ENCODE peak calls at places on chromosomes 12 and 14, in seven cellular contexts. X, L, A, U, W, J and K are unnamed samples.

GRCh38 chr12:33813536-33813935 is 208.8 kb upstream of the ALG10 start:
- DNase-seq in W (no peak), A (no peak), X (no peak), J (no peak), U (no peak), L (no peak), K (no peak)

GRCh38 chr12:65666876-65667275 is 157.4 kb upstream of the HMGA2 start:
- DNase-seq in X (no peak), A (no peak), J (no peak), L (no peak), U (no peak), W (peak), K (peak)

GRCh38 chr14:91021115-91021514 is 39.3 kb downstream of the RPS6KA5 start:
- DNase-seq in L (no peak), J (no peak), U (no peak), X (no peak), W (no peak), A (no peak), K (no peak)

GRCh38 chr12:67355428-67356385 is 86.5 kb downstream of the CAND1 start:
- DNase-seq in U (peak), X (no peak), L (peak), J (peak), W (peak), A (peak), K (peak)

GRCh38 chr14:68145539-68145938 is 326.0 kb downstream of the RAD51B start:
- DNase-seq in J (no peak), A (no peak), W (peak), X (no peak), L (no peak), U (no peak), K (peak)

GRCh38 chr12:120529641-120530314 is 820 bp upstream of the COQ5 start:
- DNase-seq in W (peak), U (peak), A (no peak), J (peak), L (peak), X (no peak), K (peak)

GRCh38 chr14:61973981-61974380 is 211.8 kb downstream of the SNAPC1 start:
- DNase-seq in A (no peak), W (peak), L (no peak), X (no peak), U (no peak), J (no peak), K (peak)

GRCh38 chr12:1056390-1056789 is 65.4 kb downstream of the ERC1 start:
- DNase-seq in A (no peak), U (no peak), W (no peak), L (no peak), X (no peak), J (no peak), K (no peak)

GRCh38 chr14:46985529-46986137 is 334.1 kb upstream of the RPL10L start:
- DNase-seq in W (no peak), U (no peak), X (no peak), A (no peak), L (no peak), J (no peak), K (no peak)

GRCh38 chr12:1914116-1914911 is 4.1 kb downstream of the CACNA2D4 start:
- DNase-seq in L (peak), A (no peak), W (no peak), X (peak), U (no peak), J (no peak), K (no peak)

GRCh38 chr14:60327447-60328331 is 78.7 kb downstream of the PPM1A start:
- DNase-seq in W (no peak), U (peak), L (peak), J (peak), X (peak), A (no peak), K (peak)

GRCh38 chr14:59478540-59478939 is 5.7 kb downstream of the L3HYPDH start:
- DNase-seq in J (no peak), W (no peak), A (no peak), L (no peak), X (no peak), U (no peak), K (no peak)

GRCh38 chr14:100673085-100673806 is 53.4 kb upstream of the DLK1 start:
- DNase-seq in J (peak), L (peak), W (no peak), U (no peak), X (no peak), A (no peak), K (no peak)

GRCh38 chr12:93376436-93377251 is 1.1 kb upstream of the NUDT4 start:
- DNase-seq in L (peak), A (no peak), J (peak), W (peak), U (no peak), X (no peak), K (peak)

GRCh38 chr12:45469902-45470301 is 254.0 kb downstream of the ANO6 start:
- DNase-seq in W (no peak), A (no peak), X (no peak), U (no peak), J (no peak), L (no peak), K (no peak)

GRCh38 chr12:2586159-2587035 is 208.4 kb upstream of the FKBP4 start:
- DNase-seq in U (no peak), W (peak), L (peak), X (no peak), A (no peak), J (no peak), K (no peak)

GRCh38 chr14:96698846-96699543 is 98.2 kb upstream of the VRK1 start:
- DNase-seq in A (no peak), W (no peak), U (no peak), L (no peak), J (no peak), X (no peak), K (no peak)

GRCh38 chr12:42516573-42516972 is 73.0 kb downstream of the PRICKLE1 start:
- DNase-seq in U (no peak), W (no peak), X (no peak), J (no peak), L (no peak), A (no peak), K (no peak)

GRCh38 chr14:34053666-34054065 is 102.8 kb upstream of the EGLN3 start:
- DNase-seq in J (no peak), A (no peak), L (no peak), W (no peak), U (no peak), X (no peak), K (peak)

GRCh38 chr14:105049753-105050550 is 15.3 kb downstream of the GPR132 start:
- DNase-seq in X (no peak), A (no peak), U (no peak), W (no peak), J (no peak), L (peak), K (no peak)

GRCh38 chr12:81078469-81079196 is 754 bp downstream of the ACSS3 start:
- DNase-seq in U (no peak), L (peak), J (peak), A (no peak), X (no peak), W (peak), K (peak)

GRCh38 chr14:77485901-77486678 is 12.5 kb downstream of the ISM2 start:
- DNase-seq in X (no peak), A (no peak), J (no peak), U (no peak), L (no peak), W (peak), K (no peak)

GRCh38 chr12:55931780-55932545 is 1.0 kb downstream of the DGKA start:
- DNase-seq in U (no peak), L (peak), X (no peak), A (no peak), W (peak), J (peak), K (peak)

GRCh38 chr12:97275261-97276197 is 187.1 kb upstream of the RMST start:
- DNase-seq in A (no peak), X (no peak), U (no peak), W (no peak), J (no peak), L (peak), K (no peak)

DNA sequence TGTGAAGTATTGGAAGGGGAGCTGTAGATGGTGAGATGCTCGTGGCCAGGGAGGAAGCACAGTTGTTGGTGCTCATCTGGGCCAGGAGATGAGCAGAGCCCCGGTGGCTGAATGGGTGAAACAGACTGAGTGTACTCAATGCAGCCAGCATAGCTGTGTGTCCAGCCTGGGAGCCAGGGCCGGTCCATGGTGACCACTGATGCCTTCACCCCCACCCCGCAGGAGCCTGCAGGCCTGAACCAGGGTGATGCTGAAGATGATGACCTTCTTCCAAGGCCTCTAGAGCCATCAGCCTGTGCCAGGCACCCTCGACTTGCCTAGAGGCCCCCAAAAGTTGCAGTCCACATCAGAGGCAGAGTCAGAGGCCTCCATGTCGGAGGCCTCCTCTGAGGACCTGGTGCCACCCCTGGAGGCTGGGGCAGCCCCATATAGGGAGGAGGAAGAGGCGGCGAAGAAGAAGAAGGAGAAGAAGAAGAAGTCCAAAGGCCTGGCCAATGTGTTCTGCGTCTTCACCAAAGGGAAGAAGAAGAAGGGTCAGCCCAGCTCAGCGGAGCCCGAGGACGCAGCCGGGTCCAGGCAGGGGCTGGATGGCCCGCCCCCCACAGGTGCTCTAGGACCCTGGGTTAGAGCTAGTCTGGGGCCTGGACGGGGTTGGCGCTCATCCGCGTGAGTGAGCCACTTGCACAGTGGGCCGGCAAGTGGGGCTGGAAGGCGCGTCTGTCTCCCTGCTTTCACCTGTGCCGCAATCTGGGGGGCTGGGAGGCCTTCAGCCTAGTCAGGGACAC is 3.0 kb downstream of the TNFAIP2 start:
- DNase-seq in J (no peak), W (no peak), L (no peak), X (no peak), A (no peak), U (no peak), K (no peak)
- H3K4me3 ChIP-seq in J (no peak), W (no peak), L (peak), X (no peak), A (no peak), U (no peak), K (peak)

GRCh38 chr12:53050426-53051057 is 677 bp downstream of the TNS2 start:
- DNase-seq in L (peak), J (no peak), W (peak), A (no peak), X (no peak), U (no peak), K (no peak)

GRCh38 chr12:53047221-53048032 is 2.4 kb upstream of the TNS2 start:
- DNase-seq in A (peak), J (peak), X (peak), U (peak), L (peak), W (peak), K (peak)

GRCh38 chr12:53049582-53050318 is at the start of gene TNS2:
- DNase-seq in X (no peak), U (no peak), J (peak), A (no peak), W (no peak), L (peak), K (peak)

GRCh38 chr12:53048033-53048779 is 1.7 kb upstream of the TNS2 start:
- DNase-seq in W (no peak), J (peak), U (no peak), X (no peak), A (no peak), L (peak), K (peak)

DNA sequence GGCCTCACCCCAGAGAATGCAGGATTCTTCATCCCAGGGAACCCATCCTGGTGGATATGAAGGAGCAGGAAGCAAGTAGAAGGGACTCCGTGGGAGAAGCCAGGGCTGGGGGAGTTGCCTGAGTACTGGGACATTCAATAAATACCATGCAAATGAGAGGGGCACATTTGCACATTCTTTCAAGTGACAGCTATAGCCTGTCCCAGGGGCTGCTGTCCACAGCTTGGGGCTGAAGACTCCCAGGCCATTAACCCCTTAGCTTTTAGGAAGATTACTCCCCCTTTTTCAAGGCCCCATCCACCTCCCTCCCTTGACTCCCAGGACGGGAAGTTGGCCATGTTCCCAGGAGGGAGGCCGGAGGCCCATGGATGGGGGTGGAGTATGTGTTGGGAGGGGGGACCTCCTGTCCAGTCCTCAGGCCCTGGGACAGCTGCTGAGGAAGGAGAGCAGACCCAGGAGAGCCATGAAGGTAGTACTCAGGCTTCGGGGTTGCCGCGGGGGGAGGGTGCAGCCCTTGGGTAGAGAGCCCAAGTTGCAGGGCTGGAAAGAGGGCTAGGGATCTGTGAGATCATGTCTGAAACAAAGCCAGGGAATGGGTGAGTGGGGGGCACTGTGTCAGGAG is 974 bp upstream of the TNS2 start:
- DNase-seq in W (peak), U (no peak), X (no peak), J (peak), L (peak), A (no peak), K (peak)
- H3K4me3 ChIP-seq in W (peak), U (no peak), X (no peak), J (peak), L (no peak), A (no peak), K (peak)

GRCh38 chr12:13843841-13844240 is 137.6 kb downstream of the GRIN2B start:
- DNase-seq in A (no peak), U (no peak), J (no peak), L (no peak), W (no peak), X (no peak), K (no peak)
- H3K4me3 ChIP-seq in A (no peak), U (no peak), J (no peak), L (no peak), W (no peak), X (no peak), K (no peak)

GRCh38 chr14:74085828-74086227 is 1.1 kb downstream of the LIN52 start:
- DNase-seq in U (peak), W (no peak), X (no peak), L (no peak), A (no peak), J (peak), K (no peak)
- H3K4me3 ChIP-seq in U (peak), W (peak), X (peak), L (no peak), A (no peak), J (peak), K (no peak)

GRCh38 chr12:104958946-104959841 is 1.1 kb upstream of the SLC41A2 start:
- DNase-seq in J (no peak), A (no peak), W (peak), L (no peak), U (no peak), X (no peak), K (peak)
- H3K4me3 ChIP-seq in J (no peak), A (peak), W (peak), L (peak), U (peak), X (peak), K (peak)

GRCh38 chr12:26939953-26940352 is 1.7 kb downstream of the FGFR1OP2 start:
- DNase-seq in U (peak), L (no peak), X (no peak), J (no peak), W (no peak), A (no peak), K (no peak)
- H3K4me3 ChIP-seq in U (peak), L (no peak), X (peak), J (peak), W (no peak), A (peak), K (peak)

GRCh38 chr14:94936411-94936892 is 166.5 kb upstream of the GSC start:
- DNase-seq in A (no peak), L (peak), W (peak), X (no peak), J (peak), U (no peak), K (peak)
- H3K4me3 ChIP-seq in A (no peak), L (no peak), W (no peak), X (no peak), J (no peak), U (no peak), K (no peak)

GRCh38 chr14:23548351-23549318 is 2.9 kb downstream of the ZFHX2 start:
- DNase-seq in A (no peak), J (no peak), L (peak), X (no peak), U (no peak), W (peak), K (peak)
- H3K4me3 ChIP-seq in A (no peak), J (no peak), L (no peak), X (no peak), U (no peak), W (no peak), K (no peak)

DNA sequence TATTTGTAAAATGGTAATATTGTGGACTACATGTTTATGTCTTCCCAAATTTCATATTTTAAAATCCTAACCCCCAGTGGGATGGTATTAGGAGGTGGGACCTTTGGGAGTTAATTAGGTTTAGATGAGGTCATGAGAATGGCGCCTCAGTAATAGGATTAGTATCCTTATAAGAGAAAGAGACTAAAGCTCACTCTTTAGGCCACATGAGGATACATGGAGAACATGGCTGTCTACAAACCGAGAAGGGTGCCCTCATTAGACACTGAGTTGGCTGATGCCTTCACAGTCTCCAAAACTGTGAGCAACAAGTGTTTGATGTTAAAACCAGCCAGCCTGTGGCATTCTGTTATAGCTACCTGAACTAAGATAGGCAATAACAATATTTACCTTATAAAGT is 58.3 kb upstream of the OTOGL start:
- DNase-seq in U (no peak), L (no peak), A (no peak), X (no peak), W (no peak), J (no peak), K (no peak)
- H3K4me3 ChIP-seq in U (no peak), L (no peak), A (no peak), X (no peak), W (no peak), J (no peak), K (no peak)